ENCODE peak calls at places on chromosomes 4 and X, in ten cellular contexts. H is BJ; K is BE2C; L is CD8-positive, alpha-beta T cell; S is ascending aorta; Q is colonic mucosa; V is tibial artery; N is cardiac fibroblast; T is prostate gland; X is pancreas. U is an unnamed sample.

GRCh38 chrX:34656467-34656841 is 631 bp downstream of the TMEM47 start:
- DNase-seq in H (no peak), K (no peak), L (no peak), S (peak; percentile 61), Q (no peak), V (peak; percentile 16), N (no peak), T (no peak), X (peak; percentile 53), U (no peak)

GRCh38 chr4:138235419-138235952 is 6.7 kb downstream of the SLC7A11 start:
- DNase-seq in H (peak; percentile 93), K (no peak), L (no peak), S (no peak), Q (no peak), V (no peak), N (peak; percentile 91), T (no peak), X (no peak), U (no peak)

GRCh38 chr4:161664740-161665139 is 499.1 kb downstream of the FSTL5 start:
- DNase-seq in H (no peak), K (no peak), L (no peak), S (no peak), Q (no peak), V (no peak), N (no peak), T (no peak), X (no peak), U (no peak)

GRCh38 chr4:184617611-184618196 is 31.5 kb downstream of the CASP3 start:
- DNase-seq in H (no peak), K (peak; percentile 16), L (no peak), S (no peak), Q (peak; percentile 20), V (peak; percentile 22), N (peak; percentile 56), T (no peak), X (no peak), U (no peak)

GRCh38 chr4:80798082-80798481 is 232.4 kb upstream of the BMP3 start:
- DNase-seq in H (no peak), K (no peak), L (no peak), S (no peak), Q (no peak), V (no peak), N (no peak), T (no peak), X (no peak), U (no peak)

GRCh38 chr4:53990641-53991040 is 73.8 kb downstream of the CHIC2 start:
- DNase-seq in H (no peak), K (no peak), L (no peak), S (no peak), Q (no peak), V (no peak), N (peak; percentile 58), T (no peak), X (no peak), U (no peak)

GRCh38 chrX:134365923-134366322 is 94.0 kb upstream of the HPRT1 start:
- DNase-seq in H (no peak), K (no peak), L (no peak), S (no peak), Q (no peak), V (no peak), N (no peak), T (no peak), X (no peak), U (no peak)

GRCh38 chr4:112633477-112634235 is 3.1 kb downstream of the ZGRF1 start:
- DNase-seq in H (no peak), K (no peak), L (no peak), S (no peak), Q (no peak), V (no peak), N (peak; percentile 69), T (no peak), X (no peak), U (no peak)

GRCh38 chr4:48431401-48431800 is 51.7 kb upstream of the SLC10A4 start:
- DNase-seq in H (no peak), K (no peak), L (no peak), S (no peak), Q (no peak), V (no peak), N (no peak), T (no peak), X (no peak), U (no peak)

GRCh38 chrX:17537652-17538301 is 162.8 kb downstream of the NHS start:
- DNase-seq in H (no peak), K (no peak), L (no peak), S (peak; percentile 47), Q (peak; percentile 61), V (no peak), N (no peak), T (peak; percentile 8), X (no peak), U (no peak)

GRCh38 chrX:65194547-65194946 is 218.3 kb upstream of the ZC4H2 start:
- DNase-seq in H (no peak), K (no peak), L (no peak), S (no peak), Q (no peak), V (no peak), N (no peak), T (no peak), X (no peak), U (no peak)

GRCh38 chrX:65195621-65196020 is 219.4 kb upstream of the ZC4H2 start:
- DNase-seq in H (no peak), K (no peak), L (no peak), S (no peak), Q (peak; percentile 51), V (no peak), N (no peak), T (no peak), X (no peak), U (no peak)

DNA sequence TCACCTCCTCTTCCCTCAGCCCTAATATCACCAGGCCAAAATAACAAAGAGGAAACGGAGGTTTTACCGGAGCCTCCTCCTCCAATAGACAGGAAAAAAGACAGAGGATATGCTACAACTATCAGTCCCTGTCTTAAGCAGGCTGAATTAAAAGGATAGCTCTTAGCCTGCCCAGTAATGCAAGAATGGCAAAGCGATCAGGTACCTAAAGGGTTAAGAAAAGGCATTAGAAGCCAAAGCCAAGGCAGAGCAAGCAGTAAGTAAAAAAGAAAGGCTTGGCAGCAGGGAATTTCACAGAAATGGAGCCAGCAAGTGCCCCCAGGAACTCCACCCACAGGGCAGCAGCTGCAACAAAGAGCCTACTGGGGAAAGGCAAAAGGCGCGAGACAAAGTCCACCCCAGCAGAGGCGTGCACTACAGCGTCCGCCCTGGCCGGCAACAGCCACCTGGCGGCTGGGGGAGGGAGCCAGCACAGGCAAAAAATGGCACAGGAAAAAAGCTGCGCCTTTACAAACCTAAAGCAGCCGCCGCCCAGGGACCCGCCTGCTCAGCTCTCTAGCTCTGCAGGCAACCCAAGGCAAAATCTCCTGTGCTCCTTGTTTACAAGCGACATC is 220.6 kb upstream of the ZC4H2 start:
- DNase-seq in H (no peak), K (peak; percentile 3), L (no peak), S (no peak), Q (peak; percentile 87), V (no peak), N (no peak), T (peak; percentile 16), X (peak; percentile 50), U (no peak)
- H3K4me3 ChIP-seq in H (no peak overlapping the region), K (no peak overlapping the region), L (no peak overlapping the region), S (no peak overlapping the region), Q (no peak overlapping the region), V (no peak overlapping the region), N (no peak overlapping the region), T (no peak overlapping the region), X (no peak overlapping the region), U (no peak overlapping the region)

GRCh38 chr4:66252291-66252690 is 582.0 kb upstream of the EPHA5 start:
- DNase-seq in H (no peak), K (no peak), L (no peak), S (no peak), Q (no peak), V (no peak), N (peak; percentile 15), T (no peak), X (no peak), U (no peak)
- TF ChIP-seq CTCF in H (no peak), K (peak; percentile 24), L (no peak), S (no peak), Q (no peak), V (no peak), N (peak; percentile 41), T (no peak), X (no peak), U (no peak)

DNA sequence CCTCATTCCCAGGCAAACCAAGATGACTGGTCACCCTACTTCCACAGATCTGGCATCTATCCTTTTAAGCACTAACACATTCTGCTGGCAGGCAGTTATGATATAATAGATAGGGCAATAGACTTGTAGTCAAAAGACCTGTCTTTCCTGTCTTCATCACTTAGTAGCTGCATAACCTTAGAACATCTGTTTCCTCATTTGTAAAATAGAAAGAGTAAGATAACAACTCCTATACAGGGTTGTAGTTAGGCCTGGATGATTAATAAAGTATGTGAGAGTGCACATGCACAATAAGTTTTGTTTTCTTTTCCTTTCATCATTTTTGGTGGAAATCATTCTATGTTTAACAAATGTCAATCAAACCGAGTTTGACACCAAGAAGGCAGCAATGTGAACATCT is 72.1 kb downstream of the GPR82 start:
- DNase-seq in H (no peak), K (no peak), L (no peak), S (no peak), Q (no peak), V (no peak), N (no peak), T (no peak), X (no peak), U (no peak)
- H3K4me3 ChIP-seq in H (no peak overlapping the region), K (no peak overlapping the region), L (no peak overlapping the region), S (no peak overlapping the region), Q (no peak overlapping the region), V (no peak overlapping the region), N (no peak overlapping the region), T (no peak overlapping the region), X (no peak overlapping the region), U (no peak overlapping the region)

DNA sequence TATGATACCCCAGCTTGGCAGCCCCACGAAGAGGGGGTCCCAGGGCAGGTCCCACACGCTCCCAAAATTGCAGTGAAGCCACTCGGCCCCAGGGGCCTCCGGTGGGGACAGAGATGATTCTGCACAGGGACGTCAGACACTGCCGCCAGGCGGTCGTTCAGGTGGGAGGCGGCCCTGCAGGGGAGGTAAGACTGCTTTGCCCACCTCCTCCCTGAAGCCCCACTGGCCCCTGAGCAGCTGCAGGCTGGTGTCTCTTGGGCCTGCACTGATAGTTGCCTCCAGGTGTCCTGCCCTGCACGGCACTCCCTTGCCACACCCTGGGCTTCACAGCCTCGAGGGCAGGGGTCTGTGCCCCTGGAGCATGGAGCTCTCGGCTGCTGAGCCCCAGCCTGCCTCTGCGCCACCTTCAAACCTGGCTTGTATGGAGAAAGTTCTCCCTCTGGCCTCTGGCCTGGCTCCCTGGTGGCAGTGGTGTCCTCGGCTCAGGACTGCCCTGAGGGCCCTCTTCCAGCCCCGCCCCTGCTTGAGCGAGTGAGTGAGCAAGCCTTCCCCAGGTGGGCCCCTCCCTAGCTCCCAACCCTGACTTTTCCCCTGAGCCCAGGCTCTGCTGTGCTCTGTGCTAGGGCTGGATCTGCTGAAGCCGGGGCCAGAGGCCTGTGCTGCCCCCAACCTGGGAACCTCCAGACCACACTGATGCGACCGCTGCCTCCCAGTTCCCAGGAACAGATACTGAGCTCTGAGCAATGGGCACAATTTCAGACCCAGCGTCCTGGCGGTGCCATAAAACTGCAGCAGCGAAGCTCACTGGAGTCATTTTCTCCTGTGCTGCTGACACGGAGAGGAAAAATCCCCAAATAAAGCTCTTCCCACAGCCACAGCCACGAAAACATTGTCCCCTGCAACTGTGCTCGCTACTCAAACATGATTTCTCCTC is 16.1 kb downstream of the ADRA2C start:
- DNase-seq in H (no peak), K (no peak), L (no peak), S (no peak), Q (no peak), V (no peak), N (no peak), T (no peak), X (peak; percentile 58), U (no peak)
- TF ChIP-seq CTCF in H (no peak), K (no peak), L (no peak), S (no peak), Q (no peak), V (no peak), N (no peak), T (no peak), X (no peak), U (no peak)

GRCh38 chr4:98624642-98625041 is 33.8 kb downstream of the TSPAN5 start:
- DNase-seq in H (no peak), K (no peak), L (no peak), S (no peak), Q (no peak), V (no peak), N (no peak), T (no peak), X (no peak), U (no peak)
- H3K4me3 ChIP-seq in H (no peak overlapping the region), K (no peak overlapping the region), L (no peak overlapping the region), S (no peak overlapping the region), Q (no peak overlapping the region), V (no peak overlapping the region), N (no peak overlapping the region), T (no peak overlapping the region), X (no peak overlapping the region), U (no peak overlapping the region)

U was measured in thoracic aorta.